ENCODE peak calls at places on chromosome 13, in seven cellular contexts. B is PC-3, Y is GM20000, O is AG09309, V is adrenal gland, Z is HFFc6, K is AG04449. N is an unnamed sample.

GRCh38 chr13:99085846-99086148 is 107.9 kb upstream of the DOCK9 start:
- DNase-seq in O (no peak), Y (no peak), B (no peak), V (no peak), K (no peak), Z (no peak), N (no peak)

GRCh38 chr13:33409673-33410072 is 124.1 kb upstream of the STARD13 start:
- DNase-seq in K (no peak), B (no peak), V (no peak), Y (no peak), Z (no peak), O (no peak), N (no peak)

GRCh38 chr13:39929583-39929982 is 274.1 kb downstream of the COG6 start:
- DNase-seq in B (no peak), K (no peak), V (no peak), Z (no peak), O (no peak), Y (no peak), N (no peak)

GRCh38 chr13:24540236-24541126 is 27.9 kb upstream of the PARP4 start:
- DNase-seq in V (no peak), Y (no peak), Z (no peak), K (no peak), O (no peak), B (no peak), N (no peak)

GRCh38 chr13:88031980-88032562 is 360.9 kb downstream of the SLITRK5 start:
- DNase-seq in B (peak; percentile 45), Y (no peak), V (no peak), Z (no peak), K (no peak), O (no peak), N (no peak)

GRCh38 chr13:35630551-35631275 is 154.2 kb upstream of the MAB21L1 start:
- DNase-seq in Y (peak; percentile 8), B (peak; percentile 71), Z (peak; percentile 55), V (no peak), O (peak; percentile 32), K (peak; percentile 33), N (no peak)

GRCh38 chr13:72536668-72537399 is 190.6 kb downstream of the MZT1 start:
- DNase-seq in V (no peak), O (no peak), Y (no peak), B (no peak), Z (no peak), K (no peak), N (no peak)

GRCh38 chr13:111388851-111389500 is 68.5 kb downstream of the TEX29 start:
- DNase-seq in O (no peak), V (peak; percentile 25), B (no peak), Y (no peak), K (no peak), Z (no peak), N (no peak)

GRCh38 chr13:34065915-34066314 is 248.0 kb downstream of the RFC3 start:
- DNase-seq in Y (no peak), Z (no peak), V (no peak), B (peak; percentile 88), K (no peak), O (no peak), N (no peak)

GRCh38 chr13:70473912-70474311 is 365.7 kb upstream of the KLHL1 start:
- DNase-seq in Z (no peak), Y (no peak), V (no peak), O (no peak), B (no peak), K (no peak), N (no peak)

GRCh38 chr13:94342436-94343242 is 136.8 kb downstream of the DCT start:
- DNase-seq in K (no peak), O (no peak), Z (no peak), V (no peak), Y (no peak), B (no peak), N (no peak)

GRCh38 chr13:99374994-99375805 is 68.0 kb upstream of the GPR183 start:
- DNase-seq in O (no peak), B (no peak), Y (peak; percentile 51), V (peak; percentile 58), K (no peak), Z (no peak), N (peak; percentile 78)

GRCh38 chr13:73273737-73274136 is 214.9 kb downstream of the KLF5 start:
- DNase-seq in O (peak; percentile 73), Z (peak; percentile 86), B (peak; percentile 27), K (peak; percentile 81), V (no peak), Y (no peak), N (no peak)

GRCh38 chr13:101425623-101426022 is 9.3 kb upstream of the NALCN start:
- DNase-seq in B (no peak), V (no peak), K (no peak), O (no peak), Z (no peak), Y (no peak), N (no peak)

GRCh38 chr13:109756778-109757177 is 29.6 kb downstream of the IRS2 start:
- DNase-seq in V (peak; percentile 51), B (no peak), Y (no peak), O (no peak), Z (no peak), K (no peak), N (no peak)

GRCh38 chr13:70203661-70204229 is 95.5 kb upstream of the KLHL1 start:
- DNase-seq in Y (no peak), K (no peak), O (no peak), Z (no peak), B (peak; percentile 26), V (no peak), N (no peak)

GRCh38 chr13:58376775-58377174 is 745.2 kb downstream of the PCDH17 start:
- DNase-seq in O (no peak), B (no peak), Z (no peak), Y (peak; percentile 1), K (no peak), V (no peak), N (no peak)

GRCh38 chr13:56924401-56924800 is 216.3 kb upstream of the PRR20A start:
- DNase-seq in B (no peak), O (no peak), Z (no peak), V (no peak), Y (no peak), K (no peak), N (no peak)

GRCh38 chr13:110301606-110302131 is 5.3 kb downstream of the COL4A1 start:
- DNase-seq in K (peak; percentile 65), Y (no peak), B (no peak), V (peak; percentile 49), O (no peak), Z (peak; percentile 91), N (no peak)

GRCh38 chr13:99014391-99014988 is 36.6 kb upstream of the DOCK9 start:
- DNase-seq in V (no peak), Y (no peak), O (no peak), K (no peak), B (no peak), Z (no peak), N (no peak)

DNA sequence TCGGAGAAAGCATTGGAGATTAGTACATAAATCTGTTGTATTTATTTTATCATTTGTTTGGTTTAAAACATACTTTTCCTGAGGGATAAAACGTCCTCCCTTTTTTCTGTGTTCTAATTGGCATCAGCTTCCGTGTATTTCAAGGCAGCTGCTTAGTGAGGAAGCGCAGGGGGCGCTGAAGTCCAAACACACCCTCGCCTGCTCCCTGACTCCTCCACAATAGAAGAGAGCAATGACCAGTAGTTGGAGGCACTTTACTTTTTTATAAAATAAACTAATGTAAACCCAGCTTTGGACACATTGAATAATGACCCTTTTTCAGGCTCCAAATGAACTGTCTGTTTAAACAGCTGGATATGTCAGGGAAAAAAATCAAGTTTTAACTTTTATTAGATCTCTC is 79.9 kb downstream of the RNASEH2B start:
- DNase-seq in Z (no peak), V (no peak), B (peak; percentile 16), K (no peak), Y (no peak), O (no peak), N (no peak)
- TF ChIP-seq CTCF in Z (peak; percentile 10), V (no peak), B (peak; percentile 43), K (no peak), Y (no peak), O (no peak), N (no peak)

GRCh38 chr13:38159710-38160109 is 189.9 kb upstream of the UFM1 start:
- DNase-seq in B (no peak), V (no peak), Y (no peak), K (no peak), O (no peak), Z (no peak), N (no peak)
- TF ChIP-seq CTCF in B (no peak), V (no peak), Y (no peak), K (no peak), O (no peak), Z (no peak), N (no peak)

GRCh38 chr13:28718538-28719226 is at the start of gene SLC46A3:
- DNase-seq in Z (peak; percentile 99), O (peak; percentile 95), V (peak; percentile 100), K (peak; percentile 85), B (peak; percentile 84), Y (peak; percentile 98), N (peak; percentile 95)
- TF ChIP-seq CTCF in Z (peak; percentile 36), O (no peak), V (no peak), K (peak; percentile 22), B (no peak), Y (no peak), N (no peak)

DNA sequence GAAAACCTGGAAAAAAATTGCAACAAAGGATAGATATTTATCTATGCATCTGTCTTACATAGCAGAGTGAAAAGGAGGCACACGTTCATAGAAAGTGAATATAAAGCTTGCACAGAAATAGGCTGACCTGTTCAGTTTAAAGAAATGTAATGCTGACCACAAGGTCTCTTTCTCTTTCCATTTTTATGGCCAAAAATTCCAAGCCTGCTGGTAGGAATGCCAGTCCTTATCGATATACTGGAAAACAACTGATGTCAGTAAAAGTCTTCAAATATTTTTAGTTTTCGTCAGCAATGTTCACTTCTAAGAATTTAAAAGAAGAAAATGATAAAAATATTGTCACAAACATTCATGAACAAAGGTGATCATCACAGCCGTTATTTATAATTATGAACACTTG is 59.0 kb upstream of the MCF2L start:
- DNase-seq in K (no peak), B (no peak), Y (no peak), V (no peak), Z (no peak), O (no peak), N (no peak)
- TF ChIP-seq CTCF in K (no peak), B (no peak), Y (no peak), V (no peak), Z (peak; percentile 24), O (no peak), N (no peak)

GRCh38 chr13:44619651-44620050 is 43.5 kb upstream of the TSC22D1 start:
- DNase-seq in B (no peak), K (no peak), O (no peak), Z (no peak), Y (no peak), V (no peak), N (no peak)
- TF ChIP-seq CTCF in B (no peak), K (no peak), O (no peak), Z (no peak), Y (no peak), V (no peak), N (no peak)

GRCh38 chr13:22944378-22944777 is 236.4 kb upstream of the SGCG start:
- DNase-seq in K (no peak), Z (no peak), O (no peak), Y (no peak), V (no peak), B (peak; percentile 3), N (no peak)
- TF ChIP-seq CTCF in K (no peak), Z (peak; percentile 40), O (no peak), Y (no peak), V (no peak), B (peak; percentile 30), N (no peak)